ENCODE peak calls at places on chromosomes 7 and 10, in eight cellular contexts. One of them, this sample, is unnamed.
A peak's percentile ranks its signal among the peaks of the same experiment; 100 is the strongest.

GRCh38 chr7:130894146-130895005 is 160.4 kb upstream of the KLF14 start:
- DNase-seq in RPMI8226: no peak
- DNase-seq in memory B cell: no peak
- DNase-seq in HTR-8/SVneo: no peak
- DNase-seq in neural crest cell: no peak
- DNase-seq in dorsolateral prefrontal cortex: no peak
- DNase-seq in H7: peak; percentile 51
- DNase-seq in occipital lobe: peak; percentile 43
- DNase-seq in this sample: peak; percentile 77

GRCh38 chr7:52147240-52147639 is 830.6 kb upstream of the COBL start:
- DNase-seq in RPMI8226: no peak
- DNase-seq in memory B cell: no peak
- DNase-seq in HTR-8/SVneo: no peak
- DNase-seq in neural crest cell: no peak
- DNase-seq in dorsolateral prefrontal cortex: no peak
- DNase-seq in H7: no peak
- DNase-seq in occipital lobe: no peak
- DNase-seq in this sample: no peak

GRCh38 chr10:125020871-125021270 is 78.9 kb downstream of the ZRANB1 start:
- DNase-seq in RPMI8226: no peak
- DNase-seq in memory B cell: no peak
- DNase-seq in HTR-8/SVneo: no peak
- DNase-seq in neural crest cell: no peak
- DNase-seq in dorsolateral prefrontal cortex: no peak
- DNase-seq in H7: no peak
- DNase-seq in occipital lobe: no peak
- DNase-seq in this sample: peak; percentile 25

GRCh38 chr7:101620395-101620794 is 8.7 kb downstream of the MYL10 start:
- DNase-seq in RPMI8226: no peak
- DNase-seq in memory B cell: no peak
- DNase-seq in HTR-8/SVneo: no peak
- DNase-seq in neural crest cell: no peak
- DNase-seq in dorsolateral prefrontal cortex: no peak
- DNase-seq in H7: no peak
- DNase-seq in occipital lobe: no peak
- DNase-seq in this sample: peak; percentile 11

GRCh38 chr10:114429581-114430335 is 25.5 kb upstream of the AFAP1L2 start:
- DNase-seq in RPMI8226: no peak
- DNase-seq in memory B cell: no peak
- DNase-seq in HTR-8/SVneo: no peak
- DNase-seq in neural crest cell: no peak
- DNase-seq in dorsolateral prefrontal cortex: no peak
- DNase-seq in H7: no peak
- DNase-seq in occipital lobe: no peak
- DNase-seq in this sample: no peak

GRCh38 chr10:24706479-24707118 is 17.1 kb downstream of the ARHGAP21 start:
- DNase-seq in RPMI8226: no peak
- DNase-seq in memory B cell: no peak
- DNase-seq in HTR-8/SVneo: peak; percentile 84
- DNase-seq in neural crest cell: no peak
- DNase-seq in dorsolateral prefrontal cortex: no peak
- DNase-seq in H7: no peak
- DNase-seq in occipital lobe: peak; percentile 31
- DNase-seq in this sample: no peak

GRCh38 chr10:13715091-13715490 is 128.3 kb downstream of the PRPF18 start:
- DNase-seq in RPMI8226: no peak
- DNase-seq in memory B cell: no peak
- DNase-seq in HTR-8/SVneo: no peak
- DNase-seq in neural crest cell: no peak
- DNase-seq in dorsolateral prefrontal cortex: no peak
- DNase-seq in H7: no peak
- DNase-seq in occipital lobe: no peak
- DNase-seq in this sample: no peak

GRCh38 chr7:44313621-44314031 is 11.8 kb downstream of the CAMK2B start:
- DNase-seq in RPMI8226: no peak
- DNase-seq in memory B cell: peak; percentile 7
- DNase-seq in HTR-8/SVneo: no peak
- DNase-seq in neural crest cell: no peak
- DNase-seq in dorsolateral prefrontal cortex: no peak
- DNase-seq in H7: no peak
- DNase-seq in occipital lobe: no peak
- DNase-seq in this sample: peak; percentile 64

GRCh38 chr7:137538361-137538762 is 194.8 kb upstream of the PTN start:
- DNase-seq in RPMI8226: no peak
- DNase-seq in memory B cell: no peak
- DNase-seq in HTR-8/SVneo: peak; percentile 1
- DNase-seq in neural crest cell: no peak
- DNase-seq in dorsolateral prefrontal cortex: no peak
- DNase-seq in H7: no peak
- DNase-seq in occipital lobe: no peak
- DNase-seq in this sample: no peak

GRCh38 chr10:49579621-49580020 is 30.5 kb upstream of the SLC18A3 start:
- DNase-seq in RPMI8226: no peak
- DNase-seq in memory B cell: no peak
- DNase-seq in HTR-8/SVneo: no peak
- DNase-seq in neural crest cell: no peak
- DNase-seq in dorsolateral prefrontal cortex: no peak
- DNase-seq in H7: no peak
- DNase-seq in occipital lobe: no peak
- DNase-seq in this sample: no peak

GRCh38 chr7:67487316-67487715 is 490.7 kb downstream of the TYW1 start:
- DNase-seq in RPMI8226: no peak
- DNase-seq in memory B cell: no peak
- DNase-seq in HTR-8/SVneo: no peak
- DNase-seq in neural crest cell: no peak
- DNase-seq in dorsolateral prefrontal cortex: no peak
- DNase-seq in H7: no peak
- DNase-seq in occipital lobe: no peak
- DNase-seq in this sample: no peak

GRCh38 chr10:117442944-117443676 is 67.9 kb upstream of the PDZD8 start:
- DNase-seq in RPMI8226: peak; percentile 63
- DNase-seq in memory B cell: peak; percentile 42
- DNase-seq in HTR-8/SVneo: peak; percentile 62
- DNase-seq in neural crest cell: peak; percentile 72
- DNase-seq in dorsolateral prefrontal cortex: peak; percentile 76
- DNase-seq in H7: peak; percentile 88
- DNase-seq in occipital lobe: peak; percentile 23
- DNase-seq in this sample: peak; percentile 86

GRCh38 chr7:111138196-111138569 is 47.3 kb downstream of the LRRN3 start:
- DNase-seq in RPMI8226: peak; percentile 38
- DNase-seq in memory B cell: peak; percentile 11
- DNase-seq in HTR-8/SVneo: no peak
- DNase-seq in neural crest cell: no peak
- DNase-seq in dorsolateral prefrontal cortex: no peak
- DNase-seq in H7: no peak
- DNase-seq in occipital lobe: no peak
- DNase-seq in this sample: peak; percentile 50

GRCh38 chr7:27972272-27972671 is 208.3 kb downstream of the JAZF1 start:
- DNase-seq in RPMI8226: no peak
- DNase-seq in memory B cell: no peak
- DNase-seq in HTR-8/SVneo: no peak
- DNase-seq in neural crest cell: no peak
- DNase-seq in dorsolateral prefrontal cortex: no peak
- DNase-seq in H7: no peak
- DNase-seq in occipital lobe: no peak
- DNase-seq in this sample: no peak

GRCh38 chr7:7173956-7174632 is 8.2 kb upstream of the C1GALT1 start:
- DNase-seq in RPMI8226: no peak
- DNase-seq in memory B cell: no peak
- DNase-seq in HTR-8/SVneo: no peak
- DNase-seq in neural crest cell: no peak
- DNase-seq in dorsolateral prefrontal cortex: no peak
- DNase-seq in H7: no peak
- DNase-seq in occipital lobe: no peak
- DNase-seq in this sample: no peak

GRCh38 chr10:111923032-111923431 is 260.5 kb downstream of the GPAM start:
- DNase-seq in RPMI8226: no peak
- DNase-seq in memory B cell: no peak
- DNase-seq in HTR-8/SVneo: no peak
- DNase-seq in neural crest cell: no peak
- DNase-seq in dorsolateral prefrontal cortex: no peak
- DNase-seq in H7: no peak
- DNase-seq in occipital lobe: no peak
- DNase-seq in this sample: no peak

GRCh38 chr10:99958287-99958686 is 51.5 kb downstream of the DNMBP start:
- DNase-seq in RPMI8226: no peak
- DNase-seq in memory B cell: no peak
- DNase-seq in HTR-8/SVneo: no peak
- DNase-seq in neural crest cell: no peak
- DNase-seq in dorsolateral prefrontal cortex: no peak
- DNase-seq in H7: no peak
- DNase-seq in occipital lobe: no peak
- DNase-seq in this sample: no peak

GRCh38 chr7:17274551-17275245 is 23.8 kb upstream of the AHR start:
- DNase-seq in RPMI8226: no peak
- DNase-seq in memory B cell: no peak
- DNase-seq in HTR-8/SVneo: peak; percentile 41
- DNase-seq in neural crest cell: no peak
- DNase-seq in dorsolateral prefrontal cortex: no peak
- DNase-seq in H7: no peak
- DNase-seq in occipital lobe: no peak
- DNase-seq in this sample: no peak

GRCh38 chr7:71393661-71394060 is 261.7 kb downstream of the GALNT17 start:
- DNase-seq in RPMI8226: no peak
- DNase-seq in memory B cell: no peak
- DNase-seq in HTR-8/SVneo: no peak
- DNase-seq in neural crest cell: no peak
- DNase-seq in dorsolateral prefrontal cortex: no peak
- DNase-seq in H7: no peak
- DNase-seq in occipital lobe: no peak
- DNase-seq in this sample: no peak

GRCh38 chr10:74822101-74822500 is 4.3 kb upstream of the KAT6B start:
- DNase-seq in RPMI8226: no peak
- DNase-seq in memory B cell: no peak
- DNase-seq in HTR-8/SVneo: no peak
- DNase-seq in neural crest cell: no peak
- DNase-seq in dorsolateral prefrontal cortex: no peak
- DNase-seq in H7: no peak
- DNase-seq in occipital lobe: no peak
- DNase-seq in this sample: no peak

GRCh38 chr10:96890172-96890513 is 58.0 kb downstream of the LCOR start:
- DNase-seq in RPMI8226: no peak
- DNase-seq in memory B cell: no peak
- DNase-seq in HTR-8/SVneo: no peak
- DNase-seq in neural crest cell: no peak
- DNase-seq in dorsolateral prefrontal cortex: no peak
- DNase-seq in H7: no peak
- DNase-seq in occipital lobe: no peak
- DNase-seq in this sample: no peak

GRCh38 chr7:45575501-45576248 is 1.5 kb downstream of the ADCY1 start:
- DNase-seq in RPMI8226: peak; percentile 33
- DNase-seq in memory B cell: no peak
- DNase-seq in HTR-8/SVneo: no peak
- DNase-seq in neural crest cell: no peak
- DNase-seq in dorsolateral prefrontal cortex: no peak
- DNase-seq in H7: peak; percentile 71
- DNase-seq in occipital lobe: no peak
- DNase-seq in this sample: no peak

GRCh38 chr10:77886795-77887355 is 39.7 kb downstream of the DLG5 start:
- DNase-seq in RPMI8226: no peak
- DNase-seq in memory B cell: no peak
- DNase-seq in HTR-8/SVneo: no peak
- DNase-seq in neural crest cell: no peak
- DNase-seq in dorsolateral prefrontal cortex: no peak
- DNase-seq in H7: no peak
- DNase-seq in occipital lobe: no peak
- DNase-seq in this sample: no peak

GRCh38 chr7:22932896-22933295 is 81.0 kb downstream of the HYCC1 start:
- DNase-seq in RPMI8226: no peak
- DNase-seq in memory B cell: no peak
- DNase-seq in HTR-8/SVneo: no peak
- DNase-seq in neural crest cell: no peak
- DNase-seq in dorsolateral prefrontal cortex: no peak
- DNase-seq in H7: no peak
- DNase-seq in occipital lobe: no peak
- DNase-seq in this sample: no peak

GRCh38 chr7:2658941-2659340 is 27.2 kb downstream of the TTYH3 start:
- DNase-seq in RPMI8226: no peak
- DNase-seq in memory B cell: no peak
- DNase-seq in HTR-8/SVneo: no peak
- DNase-seq in neural crest cell: no peak
- DNase-seq in dorsolateral prefrontal cortex: no peak
- DNase-seq in H7: no peak
- DNase-seq in occipital lobe: no peak
- DNase-seq in this sample: no peak

GRCh38 chr7:53877688-53878087 is 664.5 kb upstream of the VSTM2A start:
- DNase-seq in RPMI8226: no peak
- DNase-seq in memory B cell: no peak
- DNase-seq in HTR-8/SVneo: no peak
- DNase-seq in neural crest cell: no peak
- DNase-seq in dorsolateral prefrontal cortex: no peak
- DNase-seq in H7: no peak
- DNase-seq in occipital lobe: no peak
- DNase-seq in this sample: no peak

GRCh38 chr10:69348824-69349541 is 67.7 kb downstream of the TACR2 start:
- DNase-seq in RPMI8226: no peak
- DNase-seq in memory B cell: no peak
- DNase-seq in HTR-8/SVneo: peak; percentile 61
- DNase-seq in neural crest cell: no peak
- DNase-seq in dorsolateral prefrontal cortex: no peak
- DNase-seq in H7: no peak
- DNase-seq in occipital lobe: no peak
- DNase-seq in this sample: peak; percentile 77

GRCh38 chr10:70328987-70329386 is 45.2 kb upstream of the NPFFR1 start:
- DNase-seq in RPMI8226: no peak
- DNase-seq in memory B cell: no peak
- DNase-seq in HTR-8/SVneo: no peak
- DNase-seq in neural crest cell: no peak
- DNase-seq in dorsolateral prefrontal cortex: no peak
- DNase-seq in H7: no peak
- DNase-seq in occipital lobe: no peak
- DNase-seq in this sample: no peak

GRCh38 chr10:120984221-120984620 is 133.1 kb downstream of the WDR11 start:
- DNase-seq in RPMI8226: no peak
- DNase-seq in memory B cell: no peak
- DNase-seq in HTR-8/SVneo: no peak
- DNase-seq in neural crest cell: no peak
- DNase-seq in dorsolateral prefrontal cortex: no peak
- DNase-seq in H7: no peak
- DNase-seq in occipital lobe: no peak
- DNase-seq in this sample: no peak

GRCh38 chr7:98423043-98423442 is 22.2 kb upstream of the BAIAP2L1 start:
- DNase-seq in RPMI8226: no peak
- DNase-seq in memory B cell: no peak
- DNase-seq in HTR-8/SVneo: no peak
- DNase-seq in neural crest cell: no peak
- DNase-seq in dorsolateral prefrontal cortex: no peak
- DNase-seq in H7: no peak
- DNase-seq in occipital lobe: no peak
- DNase-seq in this sample: no peak

GRCh38 chr7:112199035-112199655 is 7.1 kb downstream of the DOCK4 start:
- DNase-seq in RPMI8226: no peak
- DNase-seq in memory B cell: no peak
- DNase-seq in HTR-8/SVneo: no peak
- DNase-seq in neural crest cell: no peak
- DNase-seq in dorsolateral prefrontal cortex: no peak
- DNase-seq in H7: no peak
- DNase-seq in occipital lobe: no peak
- DNase-seq in this sample: no peak

GRCh38 chr7:514651-515598 is 4.7 kb downstream of the PDGFA start:
- DNase-seq in RPMI8226: peak; percentile 69
- DNase-seq in memory B cell: no peak
- DNase-seq in HTR-8/SVneo: no peak
- DNase-seq in neural crest cell: no peak
- DNase-seq in dorsolateral prefrontal cortex: peak; percentile 79
- DNase-seq in H7: peak; percentile 82
- DNase-seq in occipital lobe: peak; percentile 57
- DNase-seq in this sample: peak; percentile 66

This sample was measured in Right ventricle myocardium superior.